ENCODE peak calls at places on chromosome 15, in five cellular contexts. X is T follicular helper cell; T is DMS53; Q is activated CD8-positive, alpha-beta memory T cell treated with anti-CD3 and anti-CD28 coated beads for 48 hours; R is adipocyte. D is an unnamed sample.
A peak's percentile ranks its signal among the peaks of the same experiment; 100 is the strongest.

GRCh38 chr15:63043391-63044076 is 987 bp downstream of the TPM1 start:
- DNase-seq in X (no peak), T (peak; percentile 48), Q (no peak), R (peak; percentile 54), D (peak; percentile 54)

GRCh38 chr15:76334438-76335004 is 2.1 kb upstream of the ISL2 start:
- DNase-seq in X (no peak), T (no peak), Q (no peak), R (no peak), D (no peak)

GRCh38 chr15:49990835-49991540 is 128.0 kb downstream of the ATP8B4 start:
- DNase-seq in X (no peak), T (no peak), Q (no peak), R (peak; percentile 82), D (no peak)

GRCh38 chr15:99341786-99342185 is 90.5 kb downstream of the LRRC28 start:
- DNase-seq in X (no peak), T (peak; percentile 20), Q (no peak), R (peak; percentile 15), D (no peak)

GRCh38 chr15:89496155-89497098 is at the start of gene RHCG:
- DNase-seq in X (no peak), T (peak; percentile 80), Q (no peak), R (no peak), D (no peak)

GRCh38 chr15:89673162-89673506 is 6.0 kb downstream of the PLIN1 start:
- DNase-seq in X (no peak), T (peak; percentile 60), Q (no peak), R (no peak), D (peak; percentile 8)

GRCh38 chr15:68603951-68604350 is 25.2 kb downstream of the CORO2B start:
- DNase-seq in X (no peak), T (no peak), Q (no peak), R (no peak), D (no peak)

GRCh38 chr15:59590027-59590426 is 21.6 kb upstream of the GCNT3 start:
- DNase-seq in X (no peak), T (no peak), Q (no peak), R (no peak), D (no peak)

GRCh38 chr15:61951949-61952348 is 108.3 kb downstream of the VPS13C start:
- DNase-seq in X (no peak), T (no peak), Q (no peak), R (no peak), D (peak; percentile 31)

GRCh38 chr15:26773917-26774316 is 1.1 kb upstream of the GABRB3 start:
- DNase-seq in X (no peak), T (no peak), Q (no peak), R (no peak), D (no peak)

GRCh38 chr15:90539789-90540188 is 10.1 kb downstream of the CRTC3 start:
- DNase-seq in X (no peak), T (no peak), Q (no peak), R (no peak), D (no peak)

GRCh38 chr15:25618161-25618560 is 179.3 kb upstream of the UBE3A start:
- DNase-seq in X (no peak), T (no peak), Q (no peak), R (no peak), D (no peak)

GRCh38 chr15:63056843-63057242 is 14.3 kb downstream of the TPM1 start:
- DNase-seq in X (no peak), T (no peak), Q (no peak), R (no peak), D (peak; percentile 15)

GRCh38 chr15:71691700-71692417 is 118.5 kb upstream of the NR2E3 start:
- DNase-seq in X (no peak), T (no peak), Q (no peak), R (peak; percentile 64), D (no peak)

GRCh38 chr15:64152507-64153387 is 1.2 kb downstream of the SNX22 start:
- DNase-seq in X (no peak), T (peak; percentile 68), Q (no peak), R (peak; percentile 8), D (peak; percentile 72)

GRCh38 chr15:62945063-62945462 is 97.5 kb upstream of the TPM1 start:
- DNase-seq in X (no peak), T (no peak), Q (no peak), R (no peak), D (no peak)

GRCh38 chr15:69434236-69434635 is 18.4 kb upstream of the RPLP1 start:
- DNase-seq in X (no peak), T (no peak), Q (no peak), R (no peak), D (no peak)

GRCh38 chr15:71664622-71665021 is 145.7 kb upstream of the NR2E3 start:
- DNase-seq in X (no peak), T (no peak), Q (no peak), R (no peak), D (no peak)

GRCh38 chr15:31279221-31280036 is 47.2 kb upstream of the KLF13 start:
- DNase-seq in X (no peak), T (no peak), Q (no peak), R (no peak), D (no peak)

GRCh38 chr15:66698318-66698961 is 3.6 kb upstream of the SMAD6 start:
- DNase-seq in X (no peak), T (peak; percentile 81), Q (no peak), R (peak; percentile 89), D (peak; percentile 91)

GRCh38 chr15:95996494-95996893 is 334.0 kb upstream of the NR2F2 start:
- DNase-seq in X (no peak), T (no peak), Q (no peak), R (no peak), D (no peak)

GRCh38 chr15:61879219-61879618 is 181.0 kb downstream of the VPS13C start:
- DNase-seq in X (no peak), T (no peak), Q (no peak), R (no peak), D (peak; percentile 98)

GRCh38 chr15:40301467-40302179 is 6.1 kb downstream of the PLCB2 start:
- DNase-seq in X (no peak), T (no peak), Q (no peak), R (no peak), D (no peak)

GRCh38 chr15:32657941-32658340 is 16.4 kb downstream of the SCG5 start:
- DNase-seq in X (no peak), T (no peak), Q (no peak), R (no peak), D (no peak)

GRCh38 chr15:70487380-70487725 is 276.0 kb downstream of the UACA start:
- DNase-seq in X (no peak), T (no peak), Q (no peak), R (no peak), D (no peak)

GRCh38 chr15:29457729-29458128 is 188.1 kb upstream of the NSMCE3 start:
- DNase-seq in X (no peak), T (no peak), Q (no peak), R (no peak), D (no peak)

GRCh38 chr15:80844011-80844732 is 65.0 kb downstream of the CEMIP start:
- DNase-seq in X (no peak), T (peak; percentile 31), Q (no peak), R (peak; percentile 67), D (no peak)

GRCh38 chr15:96321422-96322391 is 8.8 kb upstream of the NR2F2 start:
- DNase-seq in X (no peak), T (no peak), Q (no peak), R (no peak), D (peak; percentile 45)

D was measured in NCI-H69.